ENCODE peak calls at places on chromosomes 12 and 14, in seven cellular contexts. One of them, this sample, is unnamed.

GRCh38 chr12:58893421-58893986 is 26.8 kb downstream of the LRIG3 start:
- DNase-seq in uterus: no peak
- DNase-seq in left ventricle myocardium inferior: no peak
- DNase-seq in WERI-Rb-1: no peak
- DNase-seq in mammary epithelial cell: no peak
- DNase-seq in AG04450: no peak
- DNase-seq in hepatocyte: no peak
- DNase-seq in this sample: no peak

GRCh38 chr12:109961201-109961600 is 35.0 kb downstream of the GIT2 start:
- DNase-seq in uterus: no peak
- DNase-seq in left ventricle myocardium inferior: peak
- DNase-seq in WERI-Rb-1: no peak
- DNase-seq in mammary epithelial cell: no peak
- DNase-seq in AG04450: no peak
- DNase-seq in hepatocyte: no peak
- DNase-seq in this sample: no peak

GRCh38 chr12:78555802-78556201 is 308.8 kb upstream of the SYT1 start:
- DNase-seq in uterus: no peak
- DNase-seq in left ventricle myocardium inferior: no peak
- DNase-seq in WERI-Rb-1: no peak
- DNase-seq in mammary epithelial cell: no peak
- DNase-seq in AG04450: no peak
- DNase-seq in hepatocyte: no peak
- DNase-seq in this sample: no peak

GRCh38 chr12:101634724-101635123 is 40.0 kb downstream of the MYBPC1 start:
- DNase-seq in uterus: no peak
- DNase-seq in left ventricle myocardium inferior: no peak
- DNase-seq in WERI-Rb-1: no peak
- DNase-seq in mammary epithelial cell: no peak
- DNase-seq in AG04450: no peak
- DNase-seq in hepatocyte: no peak
- DNase-seq in this sample: no peak

GRCh38 chr12:25926536-25926935 is 31.9 kb upstream of the RASSF8 start:
- DNase-seq in uterus: no peak
- DNase-seq in left ventricle myocardium inferior: no peak
- DNase-seq in WERI-Rb-1: peak
- DNase-seq in mammary epithelial cell: no peak
- DNase-seq in AG04450: no peak
- DNase-seq in hepatocyte: no peak
- DNase-seq in this sample: no peak

GRCh38 chr14:105255021-105255507 is 6.7 kb downstream of the BTBD6 start:
- DNase-seq in uterus: no peak
- DNase-seq in left ventricle myocardium inferior: peak
- DNase-seq in WERI-Rb-1: no peak
- DNase-seq in mammary epithelial cell: no peak
- DNase-seq in AG04450: no peak
- DNase-seq in hepatocyte: no peak
- DNase-seq in this sample: no peak

GRCh38 chr12:26143291-26143690 is 18.5 kb upstream of the BHLHE41 start:
- DNase-seq in uterus: no peak
- DNase-seq in left ventricle myocardium inferior: no peak
- DNase-seq in WERI-Rb-1: no peak
- DNase-seq in mammary epithelial cell: no peak
- DNase-seq in AG04450: no peak
- DNase-seq in hepatocyte: no peak
- DNase-seq in this sample: no peak

GRCh38 chr12:14366211-14366762 is 805 bp downstream of the ATF7IP start:
- DNase-seq in uterus: no peak
- DNase-seq in left ventricle myocardium inferior: no peak
- DNase-seq in WERI-Rb-1: no peak
- DNase-seq in mammary epithelial cell: no peak
- DNase-seq in AG04450: no peak
- DNase-seq in hepatocyte: peak
- DNase-seq in this sample: no peak

GRCh38 chr14:91911474-91912032 is 35.9 kb downstream of the FBLN5 start:
- DNase-seq in uterus: no peak
- DNase-seq in left ventricle myocardium inferior: no peak
- DNase-seq in WERI-Rb-1: peak
- DNase-seq in mammary epithelial cell: peak
- DNase-seq in AG04450: no peak
- DNase-seq in hepatocyte: peak
- DNase-seq in this sample: no peak

GRCh38 chr12:25868193-25868592 is 90.3 kb upstream of the RASSF8 start:
- DNase-seq in uterus: no peak
- DNase-seq in left ventricle myocardium inferior: no peak
- DNase-seq in WERI-Rb-1: no peak
- DNase-seq in mammary epithelial cell: no peak
- DNase-seq in AG04450: no peak
- DNase-seq in hepatocyte: no peak
- DNase-seq in this sample: no peak

GRCh38 chr14:32726516-32726915 is 212.2 kb upstream of the NPAS3 start:
- DNase-seq in uterus: no peak
- DNase-seq in left ventricle myocardium inferior: no peak
- DNase-seq in WERI-Rb-1: no peak
- DNase-seq in mammary epithelial cell: no peak
- DNase-seq in AG04450: no peak
- DNase-seq in hepatocyte: no peak
- DNase-seq in this sample: no peak

GRCh38 chr12:13595536-13596450 is 385.6 kb downstream of the GRIN2B start:
- DNase-seq in uterus: no peak
- DNase-seq in left ventricle myocardium inferior: no peak
- DNase-seq in WERI-Rb-1: no peak
- DNase-seq in mammary epithelial cell: peak
- DNase-seq in AG04450: no peak
- DNase-seq in hepatocyte: no peak
- DNase-seq in this sample: no peak

GRCh38 chr12:288687-289086 is 26.1 kb upstream of the SLC6A13 start:
- DNase-seq in uterus: no peak
- DNase-seq in left ventricle myocardium inferior: peak
- DNase-seq in WERI-Rb-1: no peak
- DNase-seq in mammary epithelial cell: peak
- DNase-seq in AG04450: no peak
- DNase-seq in hepatocyte: no peak
- DNase-seq in this sample: peak

GRCh38 chr12:99367181-99367580 is 280.4 kb upstream of the GARIN6 start:
- DNase-seq in uterus: no peak
- DNase-seq in left ventricle myocardium inferior: no peak
- DNase-seq in WERI-Rb-1: no peak
- DNase-seq in mammary epithelial cell: no peak
- DNase-seq in AG04450: no peak
- DNase-seq in hepatocyte: no peak
- DNase-seq in this sample: no peak

GRCh38 chr12:3120701-3121100 is 43.5 kb downstream of the TSPAN9 start:
- DNase-seq in uterus: no peak
- DNase-seq in left ventricle myocardium inferior: no peak
- DNase-seq in WERI-Rb-1: no peak
- DNase-seq in mammary epithelial cell: no peak
- DNase-seq in AG04450: no peak
- DNase-seq in hepatocyte: no peak
- DNase-seq in this sample: no peak

GRCh38 chr12:3123729-3124128 is 46.5 kb downstream of the TSPAN9 start:
- DNase-seq in uterus: no peak
- DNase-seq in left ventricle myocardium inferior: no peak
- DNase-seq in WERI-Rb-1: no peak
- DNase-seq in mammary epithelial cell: peak
- DNase-seq in AG04450: no peak
- DNase-seq in hepatocyte: no peak
- DNase-seq in this sample: no peak

GRCh38 chr12:3125674-3126073 is 48.5 kb downstream of the TSPAN9 start:
- DNase-seq in uterus: no peak
- DNase-seq in left ventricle myocardium inferior: no peak
- DNase-seq in WERI-Rb-1: no peak
- DNase-seq in mammary epithelial cell: no peak
- DNase-seq in AG04450: no peak
- DNase-seq in hepatocyte: no peak
- DNase-seq in this sample: no peak

GRCh38 chr12:3124917-3125316 is 47.7 kb downstream of the TSPAN9 start:
- DNase-seq in uterus: no peak
- DNase-seq in left ventricle myocardium inferior: no peak
- DNase-seq in WERI-Rb-1: no peak
- DNase-seq in mammary epithelial cell: no peak
- DNase-seq in AG04450: no peak
- DNase-seq in hepatocyte: no peak
- DNase-seq in this sample: no peak

DNA sequence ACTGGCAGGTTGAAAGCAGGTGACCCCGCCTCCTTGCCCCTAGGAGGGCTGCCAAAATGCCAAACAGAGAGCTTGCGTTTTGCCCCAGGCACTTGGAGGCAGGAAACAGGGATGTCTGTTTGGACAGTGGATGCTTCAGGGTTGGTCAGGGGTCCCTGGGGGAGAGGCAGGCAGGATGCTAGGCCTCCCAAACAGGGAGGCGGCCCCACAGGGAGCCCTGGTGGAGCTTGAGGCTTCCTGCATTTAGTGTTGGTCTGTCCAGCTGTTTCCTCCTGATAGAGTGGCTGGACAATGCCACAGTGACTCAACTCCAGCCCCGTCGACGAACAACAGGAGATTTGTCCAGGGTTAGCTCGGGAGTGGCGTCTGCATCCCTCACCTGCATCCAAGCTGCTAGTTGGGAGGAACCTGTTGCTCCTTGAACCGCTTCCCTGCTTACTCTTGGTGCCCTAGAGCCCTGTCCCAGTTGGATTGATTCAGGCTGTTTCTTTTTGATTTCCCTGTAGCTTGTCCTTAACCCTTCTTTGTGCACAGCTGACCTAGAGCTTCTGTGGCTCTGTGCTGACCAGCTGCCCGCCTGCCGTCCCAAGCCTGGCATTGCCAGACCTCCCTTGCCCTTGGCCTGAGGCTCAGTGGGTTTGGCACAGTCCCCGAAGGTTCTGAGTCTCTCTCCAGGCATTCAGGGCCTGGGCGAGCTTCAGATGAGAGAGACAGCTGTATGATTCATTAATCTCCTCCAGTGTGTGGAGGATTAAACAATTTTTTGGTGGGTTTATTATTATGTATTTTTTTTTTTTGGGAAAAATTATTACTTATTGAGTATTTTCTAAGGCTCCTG is 45.9 kb downstream of the TSPAN9 start:
- DNase-seq in uterus: no peak
- DNase-seq in left ventricle myocardium inferior: peak
- DNase-seq in WERI-Rb-1: no peak
- DNase-seq in mammary epithelial cell: peak
- DNase-seq in AG04450: no peak
- DNase-seq in hepatocyte: no peak
- DNase-seq in this sample: peak
- TF ChIP-seq CTCF in uterus: no peak
- TF ChIP-seq CTCF in left ventricle myocardium inferior: peak
- TF ChIP-seq CTCF in WERI-Rb-1: no peak
- TF ChIP-seq CTCF in mammary epithelial cell: no peak
- TF ChIP-seq CTCF in AG04450: peak
- TF ChIP-seq CTCF in hepatocyte: no peak
- TF ChIP-seq CTCF in this sample: peak

GRCh38 chr14:38184132-38184531 is 23.6 kb upstream of the SSTR1 start:
- DNase-seq in uterus: no peak
- DNase-seq in left ventricle myocardium inferior: no peak
- DNase-seq in WERI-Rb-1: no peak
- DNase-seq in mammary epithelial cell: no peak
- DNase-seq in AG04450: no peak
- DNase-seq in hepatocyte: no peak
- DNase-seq in this sample: no peak
- H3K4me3 ChIP-seq in uterus: no peak
- H3K4me3 ChIP-seq in left ventricle myocardium inferior: no peak
- H3K4me3 ChIP-seq in WERI-Rb-1: no peak
- H3K4me3 ChIP-seq in mammary epithelial cell: no peak
- H3K4me3 ChIP-seq in AG04450: no peak
- H3K4me3 ChIP-seq in hepatocyte: no peak
- H3K4me3 ChIP-seq in this sample: no peak

GRCh38 chr14:85867450-85867849 is 337.5 kb downstream of the FLRT2 start:
- DNase-seq in uterus: no peak
- DNase-seq in left ventricle myocardium inferior: no peak
- DNase-seq in WERI-Rb-1: peak
- DNase-seq in mammary epithelial cell: no peak
- DNase-seq in AG04450: no peak
- DNase-seq in hepatocyte: no peak
- DNase-seq in this sample: no peak
- TF ChIP-seq CTCF in uterus: no peak
- TF ChIP-seq CTCF in left ventricle myocardium inferior: no peak
- TF ChIP-seq CTCF in WERI-Rb-1: peak
- TF ChIP-seq CTCF in mammary epithelial cell: peak
- TF ChIP-seq CTCF in AG04450: no peak
- TF ChIP-seq CTCF in hepatocyte: no peak
- TF ChIP-seq CTCF in this sample: no peak

GRCh38 chr12:89828575-89828974 is 119.9 kb upstream of the ATP2B1 start:
- DNase-seq in uterus: no peak
- DNase-seq in left ventricle myocardium inferior: no peak
- DNase-seq in WERI-Rb-1: no peak
- DNase-seq in mammary epithelial cell: no peak
- DNase-seq in AG04450: no peak
- DNase-seq in hepatocyte: no peak
- DNase-seq in this sample: no peak

GRCh38 chr12:89824822-89825221 is 116.2 kb upstream of the ATP2B1 start:
- DNase-seq in uterus: no peak
- DNase-seq in left ventricle myocardium inferior: no peak
- DNase-seq in WERI-Rb-1: no peak
- DNase-seq in mammary epithelial cell: no peak
- DNase-seq in AG04450: no peak
- DNase-seq in hepatocyte: no peak
- DNase-seq in this sample: no peak

GRCh38 chr12:89826468-89826867 is 117.8 kb upstream of the ATP2B1 start:
- DNase-seq in uterus: no peak
- DNase-seq in left ventricle myocardium inferior: no peak
- DNase-seq in WERI-Rb-1: no peak
- DNase-seq in mammary epithelial cell: no peak
- DNase-seq in AG04450: no peak
- DNase-seq in hepatocyte: no peak
- DNase-seq in this sample: no peak

GRCh38 chr12:89827592-89827991 is 119.0 kb upstream of the ATP2B1 start:
- DNase-seq in uterus: no peak
- DNase-seq in left ventricle myocardium inferior: no peak
- DNase-seq in WERI-Rb-1: peak
- DNase-seq in mammary epithelial cell: no peak
- DNase-seq in AG04450: no peak
- DNase-seq in hepatocyte: no peak
- DNase-seq in this sample: no peak

GRCh38 chr12:89825591-89826449 is 117.2 kb upstream of the ATP2B1 start:
- DNase-seq in uterus: no peak
- DNase-seq in left ventricle myocardium inferior: no peak
- DNase-seq in WERI-Rb-1: no peak
- DNase-seq in mammary epithelial cell: no peak
- DNase-seq in AG04450: no peak
- DNase-seq in hepatocyte: no peak
- DNase-seq in this sample: peak
- H3K4me3 ChIP-seq in uterus: no peak
- H3K4me3 ChIP-seq in left ventricle myocardium inferior: no peak
- H3K4me3 ChIP-seq in WERI-Rb-1: no peak
- H3K4me3 ChIP-seq in mammary epithelial cell: no peak
- H3K4me3 ChIP-seq in AG04450: no peak
- H3K4me3 ChIP-seq in hepatocyte: no peak
- H3K4me3 ChIP-seq in this sample: no peak

This sample was measured in astrocyte of the cerebellum.